ENCODE peak calls at places on chromosomes 13 and 19, in eight cellular contexts. I is OCI-LY7, Q is MM.1S, X is HCT116, A is PC-3, U is hepatocyte, D is neural progenitor cell, P is SK-N-SH. S is an unnamed sample. For H3K9me3, the result is how much of the 10 kb centered on the place peaks cover.

GRCh38 chr19:46875234-46875633 is 14.4 kb downstream of the ARHGAP35 start:
- DNase-seq in I (no peak), Q (no peak), X (no peak), A (no peak), U (no peak), D (no peak), P (no peak), S (no peak)

GRCh38 chr13:46595136-46595917 is 42.4 kb downstream of the LRCH1 start:
- DNase-seq in I (peak), Q (no peak), X (no peak), A (peak), U (no peak), D (no peak), P (no peak), S (peak)

GRCh38 chr13:76798037-76798436 is 88.2 kb downstream of the KCTD12 start:
- DNase-seq in I (no peak), Q (no peak), X (no peak), A (no peak), U (no peak), D (no peak), P (no peak), S (peak)

GRCh38 chr19:43725468-43725867 is 9.6 kb downstream of the IRGC start:
- DNase-seq in I (peak), Q (no peak), X (no peak), A (no peak), U (no peak), D (no peak), P (no peak), S (no peak)

GRCh38 chr13:32669030-32669646 is 82.9 kb downstream of the PDS5B start:
- DNase-seq in I (peak), Q (peak), X (peak), A (peak), U (peak), D (peak), P (peak), S (peak)

GRCh38 chr19:41420101-41420880 is 6.9 kb downstream of the B3GNT8 start:
- DNase-seq in I (no peak), Q (no peak), X (no peak), A (no peak), U (no peak), D (no peak), P (no peak), S (no peak)

GRCh38 chr13:28239374-28239773 is 101.0 kb downstream of the PAN3 start:
- DNase-seq in I (no peak), Q (no peak), X (no peak), A (no peak), U (no peak), D (no peak), P (no peak), S (peak)

GRCh38 chr13:52787212-52787611 is 47.6 kb upstream of the CNMD start:
- DNase-seq in I (no peak), Q (no peak), X (no peak), A (no peak), U (no peak), D (no peak), P (no peak), S (no peak)

GRCh38 chr13:85313761-85314503 is 485.3 kb downstream of the SLITRK6 start:
- DNase-seq in I (no peak), Q (no peak), X (peak), A (peak), U (peak), D (no peak), P (peak), S (no peak)

GRCh38 chr13:106768991-106769390 is 201.1 kb upstream of the ARGLU1 start:
- DNase-seq in I (no peak), Q (no peak), X (no peak), A (no peak), U (no peak), D (no peak), P (no peak), S (no peak)

GRCh38 chr19:43639507-43640423 is at the start of gene CADM4:
- DNase-seq in I (no peak), Q (no peak), X (no peak), A (no peak), U (peak), D (peak), P (peak), S (peak)

GRCh38 chr13:20360835-20361412 is 128.8 kb upstream of the GJB6 start:
- DNase-seq in I (no peak), Q (no peak), X (no peak), A (no peak), U (no peak), D (no peak), P (no peak), S (peak)

GRCh38 chr13:72384186-72384823 is 343.1 kb downstream of the MZT1 start:
- DNase-seq in I (no peak), Q (no peak), X (no peak), A (no peak), U (no peak), D (no peak), P (no peak), S (no peak)

GRCh38 chr19:3407556-3408516 is 41.5 kb downstream of the NFIC start:
- DNase-seq in I (no peak), Q (no peak), X (no peak), A (no peak), U (no peak), D (no peak), P (no peak), S (peak)

GRCh38 chr19:46803555-46803954 is 15.2 kb upstream of the SLC1A5 start:
- DNase-seq in I (no peak), Q (no peak), X (no peak), A (no peak), U (peak), D (no peak), P (no peak), S (no peak)

GRCh38 chr13:69556540-69557196 is 551.0 kb upstream of the ATXN8OS start:
- DNase-seq in I (no peak), Q (no peak), X (no peak), A (no peak), U (no peak), D (no peak), P (no peak), S (no peak)

GRCh38 chr19:2055871-2056809 is 5.1 kb upstream of the MKNK2 start:
- DNase-seq in I (peak), Q (no peak), X (peak), A (peak), U (peak), D (no peak), P (peak), S (peak)

GRCh38 chr19:39372047-39372802 is 18.7 kb downstream of the PAF1 start:
- DNase-seq in I (no peak), Q (no peak), X (no peak), A (no peak), U (peak), D (no peak), P (no peak), S (peak)

GRCh38 chr19:43504426-43505185 is at the start of gene PHLDB3:
- DNase-seq in I (no peak), Q (peak), X (no peak), A (peak), U (peak), D (no peak), P (peak), S (peak)

GRCh38 chr19:54316746-54317107 is 3.8 kb upstream of the LILRA5 start:
- DNase-seq in I (peak), Q (no peak), X (no peak), A (no peak), U (no peak), D (peak), P (no peak), S (peak)

GRCh38 chr13:107452833-107453232 is 762.5 kb downstream of the LIG4 start:
- DNase-seq in I (no peak), Q (no peak), X (no peak), A (no peak), U (no peak), D (no peak), P (no peak), S (no peak)

GRCh38 chr13:79679334-79679733 is 198.4 kb downstream of the NDFIP2 start:
- DNase-seq in I (peak), Q (peak), X (peak), A (peak), U (peak), D (peak), P (peak), S (peak)

GRCh38 chr13:51995677-51996551 is 15.3 kb downstream of the ATP7B start:
- DNase-seq in I (no peak), Q (no peak), X (no peak), A (no peak), U (no peak), D (peak), P (no peak), S (no peak)

GRCh38 chr19:55579766-55580621 is 654 bp downstream of the ZNF579 start:
- DNase-seq in I (peak), Q (no peak), X (no peak), A (peak), U (peak), D (peak), P (peak), S (peak)

GRCh38 chr19:16073988-16074387 is 2.3 kb upstream of the TPM4 start:
- DNase-seq in I (peak), Q (no peak), X (no peak), A (no peak), U (no peak), D (no peak), P (no peak), S (no peak)

GRCh38 chr13:39148513-39148961 is 110.3 kb downstream of the NHLRC3 start:
- DNase-seq in I (no peak), Q (no peak), X (no peak), A (no peak), U (peak), D (peak), P (no peak), S (peak)

GRCh38 chr19:32800757-32801156 is 68.8 kb downstream of the SLC7A9 start:
- DNase-seq in I (no peak), Q (no peak), X (no peak), A (no peak), U (no peak), D (no peak), P (no peak), S (no peak)

GRCh38 chr19:55468054-55468393 is 3.5 kb upstream of the C19orf85 start:
- DNase-seq in I (no peak), Q (no peak), X (no peak), A (no peak), U (no peak), D (no peak), P (no peak), S (no peak)

GRCh38 chr13:32734511-32734910 is 148.3 kb downstream of the PDS5B start:
- DNase-seq in I (no peak), Q (no peak), X (no peak), A (peak), U (no peak), D (no peak), P (no peak), S (peak)

GRCh38 chr19:11064831-11065303 is 24.4 kb upstream of the LDLR start:
- DNase-seq in I (no peak), Q (no peak), X (no peak), A (peak), U (no peak), D (no peak), P (no peak), S (peak)

GRCh38 chr19:17296278-17296677 is 6.9 kb downstream of the ABHD8 start:
- DNase-seq in I (no peak), Q (no peak), X (no peak), A (peak), U (no peak), D (no peak), P (peak), S (peak)

GRCh38 chr13:40190656-40191100 is 475.8 kb downstream of the FOXO1 start:
- DNase-seq in I (peak), Q (peak), X (no peak), A (peak), U (peak), D (peak), P (peak), S (peak)

GRCh38 chr13:98187862-98188261 is 10.8 kb upstream of the RNF113B start:
- DNase-seq in I (no peak), Q (no peak), X (no peak), A (no peak), U (no peak), D (no peak), P (no peak), S (no peak)

GRCh38 chr13:86838411-86839120 is 832.6 kb upstream of the SLITRK5 start:
- DNase-seq in I (no peak), Q (no peak), X (no peak), A (no peak), U (no peak), D (no peak), P (no peak), S (no peak)

GRCh38 chr19:49859838-49860715 is 7.3 kb downstream of the PNKP start:
- DNase-seq in I (no peak), Q (no peak), X (no peak), A (no peak), U (no peak), D (no peak), P (no peak), S (no peak)

GRCh38 chr19:15195987-15196682 is 4.7 kb downstream of the NOTCH3 start:
- DNase-seq in I (no peak), Q (no peak), X (peak), A (peak), U (peak), D (peak), P (no peak), S (peak)

GRCh38 chr19:4556574-4557185 is 2.8 kb downstream of the SEMA6B start:
- DNase-seq in I (peak), Q (no peak), X (peak), A (peak), U (peak), D (peak), P (peak), S (peak)

GRCh38 chr13:35720290-35720689 is 243.8 kb upstream of the MAB21L1 start:
- DNase-seq in I (no peak), Q (no peak), X (no peak), A (peak), U (no peak), D (no peak), P (no peak), S (no peak)

GRCh38 chr13:35723061-35723461 is 246.6 kb upstream of the MAB21L1 start:
- DNase-seq in I (no peak), Q (no peak), X (no peak), A (no peak), U (no peak), D (no peak), P (no peak), S (peak)

GRCh38 chr13:35718084-35718483 is 241.6 kb upstream of the MAB21L1 start:
- DNase-seq in I (no peak), Q (no peak), X (no peak), A (no peak), U (no peak), D (no peak), P (no peak), S (no peak)

GRCh38 chr13:35722438-35723060 is 246.1 kb upstream of the MAB21L1 start:
- DNase-seq in I (no peak), Q (no peak), X (no peak), A (no peak), U (no peak), D (no peak), P (no peak), S (no peak)

DNA sequence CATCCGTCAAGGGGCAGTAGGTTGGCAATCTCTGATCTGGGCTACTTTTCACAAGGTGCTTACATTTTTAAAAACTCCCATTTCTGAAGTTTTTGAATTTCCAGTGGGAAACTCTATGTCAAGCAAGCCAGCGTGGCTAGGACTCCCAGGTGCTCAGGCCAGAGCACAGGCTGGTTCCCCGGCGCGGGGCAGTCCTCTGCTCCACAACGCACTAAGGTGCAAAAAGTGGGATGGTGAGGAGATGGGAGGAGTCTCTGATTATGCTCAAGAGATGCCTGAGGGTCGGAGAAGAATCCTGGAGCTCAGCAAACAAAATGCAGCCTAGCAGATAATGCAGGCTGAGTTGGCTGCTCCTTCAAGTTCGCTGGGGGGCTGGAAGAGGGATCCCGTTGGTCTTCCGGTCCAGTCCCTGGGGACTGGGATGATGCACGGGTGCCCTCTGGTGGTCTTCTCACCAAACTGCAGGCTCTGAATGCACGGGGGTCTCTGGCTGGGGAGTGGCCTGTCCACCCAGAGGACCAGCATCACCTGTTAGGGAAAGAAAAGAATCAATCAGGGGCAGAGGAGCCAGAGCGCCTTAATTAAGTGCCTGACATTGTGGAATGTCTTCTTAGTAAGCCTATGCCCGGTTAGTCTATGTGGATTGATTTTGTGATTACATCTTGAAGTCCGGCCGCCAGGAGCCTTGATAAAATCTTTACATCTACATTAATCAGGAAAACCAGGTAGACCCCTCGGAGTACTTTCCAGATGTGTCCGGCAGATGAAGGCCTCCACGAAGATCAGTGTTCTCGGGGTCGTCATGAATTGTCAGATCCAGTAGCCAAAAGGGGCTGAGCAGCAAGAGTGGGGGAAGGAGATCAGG is 244.4 kb upstream of the MAB21L1 start:
- DNase-seq in I (peak), Q (no peak), X (peak), A (peak), U (peak), D (peak), P (peak), S (peak)
- TF ChIP-seq EZH2phosphoT487 in I (no peak), Q (no peak), X (no peak), A (no peak), U (no peak), D (no peak), P (no peak), S (no peak)

DNA sequence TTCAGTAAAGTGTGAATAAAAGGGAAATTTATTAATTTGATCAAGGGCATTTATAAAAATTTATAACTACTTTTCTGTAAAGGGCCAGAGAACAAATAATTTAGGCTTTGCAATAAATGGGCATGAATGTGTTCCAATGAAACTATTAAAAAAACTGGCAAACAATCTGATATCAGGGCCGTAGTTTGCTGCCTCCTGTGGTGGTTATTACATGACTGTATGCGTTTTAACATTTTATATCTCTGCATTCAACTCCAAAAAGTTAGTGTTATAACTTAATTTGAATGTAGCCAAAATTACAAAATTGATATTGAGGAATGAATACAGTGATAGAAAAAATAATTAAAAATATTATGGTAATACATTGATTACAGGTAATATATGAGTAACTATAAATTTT is 80.5 kb upstream of the POSTN start:
- DNase-seq in I (no peak), Q (no peak), X (no peak), A (peak), U (no peak), D (no peak), P (no peak), S (no peak)
- H3K9me3 ChIP-seq in I (under half), Q (under half), X (under half), A (under half), U (under half), D (under half), P (under half), S (under half)

GRCh38 chr13:112752211-112752610 is 62.4 kb downstream of the ATP11A start:
- DNase-seq in I (no peak), Q (no peak), X (no peak), A (no peak), U (no peak), D (no peak), P (no peak), S (no peak)

GRCh38 chr13:112752711-112753541 is 63.1 kb downstream of the ATP11A start:
- DNase-seq in I (no peak), Q (no peak), X (no peak), A (no peak), U (no peak), D (no peak), P (no peak), S (no peak)

GRCh38 chr13:112750570-112750969 is 60.7 kb downstream of the ATP11A start:
- DNase-seq in I (no peak), Q (no peak), X (no peak), A (no peak), U (no peak), D (no peak), P (no peak), S (no peak)

GRCh38 chr13:112753868-112754267 is 64.0 kb downstream of the ATP11A start:
- DNase-seq in I (no peak), Q (no peak), X (no peak), A (no peak), U (no peak), D (no peak), P (no peak), S (no peak)

DNA sequence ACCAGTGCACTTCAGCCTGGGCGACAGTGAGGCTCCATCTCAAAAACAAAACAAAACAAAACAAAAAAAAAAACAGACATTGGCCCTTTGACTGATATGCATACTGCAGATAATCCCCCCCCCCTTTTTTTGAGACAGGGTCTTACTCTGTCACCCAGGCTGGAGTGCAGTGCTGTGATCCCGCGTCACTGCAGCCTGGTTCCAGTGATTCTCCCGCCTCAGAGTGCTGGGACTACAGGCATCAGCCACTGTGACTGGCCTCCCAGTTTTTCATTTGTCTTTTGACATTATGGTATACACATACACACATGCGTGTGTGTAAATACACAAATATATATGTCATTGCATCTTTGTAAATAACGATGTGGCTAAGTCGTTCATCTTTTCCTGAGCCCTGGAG is 61.8 kb downstream of the ATP11A start:
- DNase-seq in I (no peak), Q (no peak), X (no peak), A (no peak), U (no peak), D (no peak), P (no peak), S (no peak)
- H2AFZ ChIP-seq in I (no peak), Q (no peak), X (no peak), A (no peak), U (no peak), D (no peak), P (no peak), S (no peak)

GRCh38 chr19:29449371-29449770 is 76.4 kb upstream of the VSTM2B start:
- DNase-seq in I (no peak), Q (no peak), X (no peak), A (no peak), U (no peak), D (no peak), P (no peak), S (no peak)
- TF ChIP-seq EZH2phosphoT487 in I (no peak), Q (no peak), X (no peak), A (no peak), U (no peak), D (no peak), P (no peak), S (no peak)

GRCh38 chr19:52498571-52498970 is 28.9 kb upstream of the ZNF808 start:
- DNase-seq in I (no peak), Q (no peak), X (no peak), A (no peak), U (no peak), D (no peak), P (no peak), S (no peak)
- H3K9me3 ChIP-seq in I (under half), Q (under half), X (under half), A (under half), U (under half), D (under half), P (under half), S (under half)

GRCh38 chr13:99605417-99606321 is 104.4 kb downstream of the TM9SF2 start:
- DNase-seq in I (peak), Q (peak), X (peak), A (peak), U (peak), D (peak), P (peak), S (peak)

GRCh38 chr13:99596180-99596579 is 94.9 kb downstream of the TM9SF2 start:
- DNase-seq in I (no peak), Q (no peak), X (no peak), A (no peak), U (no peak), D (no peak), P (no peak), S (no peak)

GRCh38 chr13:99601535-99601934 is 100.3 kb downstream of the TM9SF2 start:
- DNase-seq in I (no peak), Q (no peak), X (no peak), A (no peak), U (no peak), D (no peak), P (no peak), S (no peak)

GRCh38 chr13:99604636-99605035 is 103.4 kb downstream of the TM9SF2 start:
- DNase-seq in I (no peak), Q (no peak), X (no peak), A (no peak), U (no peak), D (no peak), P (no peak), S (no peak)

GRCh38 chr13:99600318-99600717 is 99.0 kb downstream of the TM9SF2 start:
- DNase-seq in I (peak), Q (no peak), X (no peak), A (no peak), U (no peak), D (peak), P (peak), S (no peak)
- H2AFZ ChIP-seq in I (peak), Q (no peak), X (no peak), A (no peak), U (no peak), D (no peak), P (no peak), S (no peak)